ENCODE peak calls at places on chromosomes 16 and 17, in eight cellular contexts. One of them, this sample, is unnamed.

GRCh38 chr17:62562656-62563055 is 64.8 kb upstream of the MRC2 start:
- DNase-seq in HepG2: peak; percentile 76
- DNase-seq in uterus: no peak
- DNase-seq in IMR-90: peak; percentile 68
- DNase-seq in transverse colon: peak; percentile 13
- DNase-seq in endothelial cell of umbilical vein: peak; percentile 71
- DNase-seq in HCT116: peak; percentile 73
- DNase-seq in GM12878: no peak
- DNase-seq in this sample: no peak

GRCh38 chr17:54948380-54948779 is 20.1 kb downstream of the COX11 start:
- DNase-seq in HepG2: peak; percentile 44
- DNase-seq in uterus: no peak
- DNase-seq in IMR-90: peak; percentile 98
- DNase-seq in transverse colon: no peak
- DNase-seq in endothelial cell of umbilical vein: peak; percentile 72
- DNase-seq in HCT116: peak; percentile 70
- DNase-seq in GM12878: no peak
- DNase-seq in this sample: no peak

GRCh38 chr16:67718668-67719047 is 458 bp downstream of the GFOD2 start:
- DNase-seq in HepG2: no peak
- DNase-seq in uterus: no peak
- DNase-seq in IMR-90: no peak
- DNase-seq in transverse colon: peak; percentile 11
- DNase-seq in endothelial cell of umbilical vein: peak; percentile 35
- DNase-seq in HCT116: no peak
- DNase-seq in GM12878: no peak
- DNase-seq in this sample: no peak

GRCh38 chr17:32104158-32104557 is 38.1 kb upstream of the RHOT1 start:
- DNase-seq in HepG2: no peak
- DNase-seq in uterus: no peak
- DNase-seq in IMR-90: no peak
- DNase-seq in transverse colon: no peak
- DNase-seq in endothelial cell of umbilical vein: no peak
- DNase-seq in HCT116: no peak
- DNase-seq in GM12878: no peak
- DNase-seq in this sample: no peak

GRCh38 chr17:76036497-76037380 is 9.6 kb upstream of the EVPL start:
- DNase-seq in HepG2: no peak
- DNase-seq in uterus: peak; percentile 50
- DNase-seq in IMR-90: peak; percentile 17
- DNase-seq in transverse colon: peak; percentile 41
- DNase-seq in endothelial cell of umbilical vein: no peak
- DNase-seq in HCT116: no peak
- DNase-seq in GM12878: no peak
- DNase-seq in this sample: no peak

GRCh38 chr17:57834146-57834741 is 15.6 kb downstream of the MRPS23 start:
- DNase-seq in HepG2: no peak
- DNase-seq in uterus: no peak
- DNase-seq in IMR-90: no peak
- DNase-seq in transverse colon: no peak
- DNase-seq in endothelial cell of umbilical vein: no peak
- DNase-seq in HCT116: no peak
- DNase-seq in GM12878: no peak
- DNase-seq in this sample: peak; percentile 92

GRCh38 chr17:6453279-6454024 is 9.2 kb downstream of the PIMREG start:
- DNase-seq in HepG2: no peak
- DNase-seq in uterus: no peak
- DNase-seq in IMR-90: no peak
- DNase-seq in transverse colon: no peak
- DNase-seq in endothelial cell of umbilical vein: no peak
- DNase-seq in HCT116: no peak
- DNase-seq in GM12878: no peak
- DNase-seq in this sample: no peak

GRCh38 chr17:4849011-4849536 is 15.9 kb downstream of the MINK1 start:
- DNase-seq in HepG2: no peak
- DNase-seq in uterus: no peak
- DNase-seq in IMR-90: no peak
- DNase-seq in transverse colon: no peak
- DNase-seq in endothelial cell of umbilical vein: no peak
- DNase-seq in HCT116: peak; percentile 12
- DNase-seq in GM12878: no peak
- DNase-seq in this sample: no peak

GRCh38 chr17:31371511-31372097 is 19.9 kb upstream of the RAB11FIP4 start:
- DNase-seq in HepG2: no peak
- DNase-seq in uterus: no peak
- DNase-seq in IMR-90: peak; percentile 73
- DNase-seq in transverse colon: no peak
- DNase-seq in endothelial cell of umbilical vein: peak; percentile 52
- DNase-seq in HCT116: no peak
- DNase-seq in GM12878: no peak
- DNase-seq in this sample: no peak

GRCh38 chr16:58377932-58378331 is 14.3 kb upstream of the GINS3 start:
- DNase-seq in HepG2: no peak
- DNase-seq in uterus: no peak
- DNase-seq in IMR-90: no peak
- DNase-seq in transverse colon: no peak
- DNase-seq in endothelial cell of umbilical vein: peak; percentile 60
- DNase-seq in HCT116: no peak
- DNase-seq in GM12878: no peak
- DNase-seq in this sample: no peak

DNA sequence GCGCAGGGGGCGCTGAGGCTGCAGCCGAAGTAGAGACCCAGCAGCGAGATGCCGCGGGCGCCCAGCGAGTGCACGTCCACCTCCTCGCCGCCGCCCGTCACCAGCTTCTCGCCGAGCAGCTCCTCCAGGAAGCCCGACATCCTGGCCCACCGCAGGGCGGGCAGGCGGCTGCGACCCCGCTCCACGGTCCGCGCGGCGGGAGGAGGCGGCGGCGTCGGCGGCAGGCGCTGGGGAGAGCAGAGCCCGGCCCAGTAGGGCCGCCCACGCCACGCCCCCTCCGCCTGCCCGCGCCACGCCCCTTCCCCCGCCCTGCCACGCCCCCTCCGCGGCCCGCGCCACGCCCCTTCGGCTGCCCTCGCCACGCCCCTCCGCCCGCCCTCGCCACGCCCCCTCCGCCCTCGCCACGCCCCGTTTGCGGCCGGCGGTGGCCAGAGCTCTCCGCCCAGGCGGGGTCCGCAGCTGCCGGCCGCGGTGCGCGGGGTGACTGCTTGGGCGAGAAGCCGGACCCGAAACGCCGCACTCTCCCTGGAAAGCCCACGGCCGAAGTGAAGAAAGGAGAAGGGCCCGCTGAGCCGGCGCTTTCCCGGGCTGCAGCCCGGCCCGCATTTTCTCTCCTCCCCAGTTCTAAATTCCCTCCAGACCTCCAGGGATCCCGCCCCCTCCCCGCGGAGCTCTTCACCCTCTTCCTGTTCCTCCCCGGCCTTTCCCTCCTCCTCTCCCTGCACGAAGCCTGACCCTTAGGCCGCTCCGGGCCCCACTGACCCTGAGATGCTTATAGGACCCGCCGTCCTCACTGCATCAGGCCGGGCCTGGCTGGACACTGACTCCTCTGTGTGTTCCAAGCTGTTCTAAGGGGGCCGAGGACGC is at the start of gene NXN:
- DNase-seq in HepG2: peak; percentile 47
- DNase-seq in uterus: peak; percentile 89
- DNase-seq in IMR-90: peak; percentile 65
- DNase-seq in transverse colon: peak; percentile 92
- DNase-seq in endothelial cell of umbilical vein: peak; percentile 80
- DNase-seq in HCT116: no peak
- DNase-seq in GM12878: no peak
- DNase-seq in this sample: peak; percentile 79
- TF ChIP-seq POLR2A in HepG2: peak; percentile 44
- TF ChIP-seq POLR2A in uterus: peak; percentile 91
- TF ChIP-seq POLR2A in IMR-90: no peak
- TF ChIP-seq POLR2A in transverse colon: peak; percentile 27
- TF ChIP-seq POLR2A in endothelial cell of umbilical vein: peak; percentile 82
- TF ChIP-seq POLR2A in HCT116: peak; percentile 37
- TF ChIP-seq POLR2A in GM12878: no peak
- TF ChIP-seq POLR2A in this sample: peak; percentile 88

GRCh38 chr17:79702550-79703236 is 28.1 kb upstream of the ENPP7 start:
- DNase-seq in HepG2: no peak
- DNase-seq in uterus: no peak
- DNase-seq in IMR-90: no peak
- DNase-seq in transverse colon: no peak
- DNase-seq in endothelial cell of umbilical vein: no peak
- DNase-seq in HCT116: no peak
- DNase-seq in GM12878: no peak
- DNase-seq in this sample: no peak
- H3K27me3 ChIP-seq in HepG2: peaks cover 15% of the 10 kb centered on the region
- H3K27me3 ChIP-seq in uterus: no peaks in the 10 kb centered on the region
- H3K27me3 ChIP-seq in IMR-90: peaks cover 6% of the 10 kb centered on the region
- H3K27me3 ChIP-seq in transverse colon: peaks cover 15% of the 10 kb centered on the region
- H3K27me3 ChIP-seq in endothelial cell of umbilical vein: no peaks in the 10 kb centered on the region
- H3K27me3 ChIP-seq in HCT116: no peaks in the 10 kb centered on the region
- H3K27me3 ChIP-seq in GM12878: no peaks in the 10 kb centered on the region
- H3K27me3 ChIP-seq in this sample: no peaks in the 10 kb centered on the region

DNA sequence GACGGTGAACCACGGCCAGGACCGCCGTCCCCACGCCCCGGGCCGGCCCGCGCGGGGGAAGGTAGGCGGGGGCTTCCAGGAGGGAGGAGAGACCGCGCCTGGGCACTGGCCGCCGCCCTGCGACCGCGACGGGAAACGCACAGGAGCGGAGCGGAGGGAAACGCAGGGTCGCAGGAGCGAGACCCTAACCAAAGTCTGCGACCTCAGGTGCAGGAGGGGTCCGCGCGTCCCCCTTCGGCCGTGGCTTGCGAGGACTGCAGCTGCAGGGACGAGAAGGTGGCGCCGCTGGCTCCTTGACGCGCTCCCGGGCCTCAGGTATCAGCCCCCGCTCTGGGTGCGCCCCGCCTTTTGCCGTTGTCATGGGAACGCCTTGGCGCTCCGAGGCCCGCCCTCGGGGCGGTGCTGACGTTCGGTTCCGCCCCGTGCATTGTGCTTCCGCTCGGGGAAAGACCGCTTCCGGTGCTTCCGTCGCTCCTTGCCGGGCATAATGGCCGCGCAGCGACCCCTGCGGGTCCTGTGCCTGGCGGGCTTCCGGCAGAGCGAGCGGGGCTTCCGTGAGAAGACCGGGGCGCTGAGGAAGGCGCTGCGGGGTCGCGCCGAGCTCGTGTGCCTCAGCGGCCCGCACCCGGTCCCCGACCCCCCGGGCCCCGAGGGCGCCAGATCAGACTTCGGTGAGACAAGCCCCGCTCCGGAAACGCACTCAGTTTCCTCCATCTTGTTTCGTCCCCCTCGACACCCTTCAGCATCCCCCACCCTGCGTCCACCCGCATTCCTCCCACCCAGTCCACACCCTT is at the start of gene OVCA2:
- DNase-seq in HepG2: peak; percentile 80
- DNase-seq in uterus: peak; percentile 97
- DNase-seq in IMR-90: peak; percentile 92
- DNase-seq in transverse colon: peak; percentile 96
- DNase-seq in endothelial cell of umbilical vein: peak; percentile 93
- DNase-seq in HCT116: peak; percentile 90
- DNase-seq in GM12878: peak; percentile 77
- DNase-seq in this sample: peak; percentile 96
- TF ChIP-seq POLR2A in HepG2: peak; percentile 81
- TF ChIP-seq POLR2A in uterus: peak; percentile 75
- TF ChIP-seq POLR2A in IMR-90: peak; percentile 86
- TF ChIP-seq POLR2A in transverse colon: peak; percentile 77
- TF ChIP-seq POLR2A in endothelial cell of umbilical vein: peak; percentile 87
- TF ChIP-seq POLR2A in HCT116: peak; percentile 26
- TF ChIP-seq POLR2A in GM12878: peak; percentile 90
- TF ChIP-seq POLR2A in this sample: peak; percentile 85

GRCh38 chr16:56268799-56269198 is 77.5 kb downstream of the GNAO1 start:
- DNase-seq in HepG2: no peak
- DNase-seq in uterus: no peak
- DNase-seq in IMR-90: no peak
- DNase-seq in transverse colon: no peak
- DNase-seq in endothelial cell of umbilical vein: no peak
- DNase-seq in HCT116: no peak
- DNase-seq in GM12878: no peak
- DNase-seq in this sample: no peak
- H3K27me3 ChIP-seq in HepG2: peaks cover 2% of the 10 kb centered on the region
- H3K27me3 ChIP-seq in uterus: no peaks in the 10 kb centered on the region
- H3K27me3 ChIP-seq in IMR-90: no peaks in the 10 kb centered on the region
- H3K27me3 ChIP-seq in transverse colon: no peaks in the 10 kb centered on the region
- H3K27me3 ChIP-seq in endothelial cell of umbilical vein: no peaks in the 10 kb centered on the region
- H3K27me3 ChIP-seq in HCT116: peaks cover 20% of the 10 kb centered on the region
- H3K27me3 ChIP-seq in GM12878: peaks cover 2% of the 10 kb centered on the region
- H3K27me3 ChIP-seq in this sample: no peaks in the 10 kb centered on the region

DNA sequence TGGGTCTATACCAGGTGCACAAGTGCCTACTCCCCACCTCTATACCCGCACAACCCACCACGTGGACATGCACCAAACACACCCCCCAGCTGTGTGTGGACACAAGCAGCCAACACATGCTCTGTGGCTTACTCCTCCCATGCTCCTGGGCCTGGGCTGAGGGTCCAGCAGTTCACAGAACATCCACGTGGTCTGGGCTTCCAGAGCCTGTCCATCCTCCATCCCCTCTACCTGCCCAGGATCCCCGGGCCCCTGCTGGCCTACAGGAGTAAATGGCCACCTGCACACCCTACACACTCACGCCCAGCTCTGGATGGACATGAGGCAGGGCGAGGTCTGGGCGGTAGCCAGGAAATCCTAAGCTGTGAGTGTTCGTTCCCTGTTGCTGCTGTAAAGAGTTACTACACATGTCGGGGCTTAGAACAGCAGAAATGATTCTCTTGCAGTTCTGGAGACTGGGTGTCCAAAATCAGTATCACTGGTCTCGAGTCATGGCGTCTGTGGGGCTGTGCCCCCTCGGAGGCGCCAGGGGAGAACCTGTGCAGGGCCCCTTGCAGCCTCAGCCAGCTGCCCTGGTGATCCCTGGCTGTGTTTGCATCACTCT is 15.0 kb upstream of the RAI1 start:
- DNase-seq in HepG2: peak; percentile 56
- DNase-seq in uterus: no peak
- DNase-seq in IMR-90: peak; percentile 82
- DNase-seq in transverse colon: peak; percentile 55
- DNase-seq in endothelial cell of umbilical vein: no peak
- DNase-seq in HCT116: no peak
- DNase-seq in GM12878: no peak
- DNase-seq in this sample: no peak
- TF ChIP-seq POLR2A in HepG2: no peak
- TF ChIP-seq POLR2A in uterus: no peak
- TF ChIP-seq POLR2A in IMR-90: no peak
- TF ChIP-seq POLR2A in transverse colon: no peak
- TF ChIP-seq POLR2A in endothelial cell of umbilical vein: no peak
- TF ChIP-seq POLR2A in HCT116: no peak
- TF ChIP-seq POLR2A in GM12878: no peak
- TF ChIP-seq POLR2A in this sample: no peak

DNA sequence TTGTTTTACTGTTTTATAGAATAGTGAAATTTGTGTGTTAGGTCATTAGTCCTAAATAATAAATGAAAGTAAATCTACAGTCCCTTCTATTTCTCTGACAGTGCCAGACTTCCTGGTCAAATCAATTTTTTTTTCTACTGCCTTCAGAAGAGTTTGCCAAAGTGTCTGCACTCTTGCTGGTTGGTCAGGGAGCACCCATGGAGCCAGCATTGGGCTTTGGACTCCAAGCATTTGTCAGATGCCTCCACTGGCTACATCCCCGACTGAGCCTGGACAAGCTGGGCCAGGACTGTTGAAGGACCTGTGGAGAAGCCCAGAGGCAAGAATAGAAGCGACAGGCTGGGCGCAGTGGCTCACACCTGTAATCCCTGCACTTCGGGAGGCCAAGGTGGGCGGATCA is 53.7 kb downstream of the ELAC2 start:
- DNase-seq in HepG2: no peak
- DNase-seq in uterus: no peak
- DNase-seq in IMR-90: no peak
- DNase-seq in transverse colon: no peak
- DNase-seq in endothelial cell of umbilical vein: no peak
- DNase-seq in HCT116: no peak
- DNase-seq in GM12878: no peak
- DNase-seq in this sample: no peak
- H3K27me3 ChIP-seq in HepG2: no peaks in the 10 kb centered on the region
- H3K27me3 ChIP-seq in uterus: no peaks in the 10 kb centered on the region
- H3K27me3 ChIP-seq in IMR-90: no peaks in the 10 kb centered on the region
- H3K27me3 ChIP-seq in transverse colon: no peaks in the 10 kb centered on the region
- H3K27me3 ChIP-seq in endothelial cell of umbilical vein: no peaks in the 10 kb centered on the region
- H3K27me3 ChIP-seq in HCT116: no peaks in the 10 kb centered on the region
- H3K27me3 ChIP-seq in GM12878: no peaks in the 10 kb centered on the region
- H3K27me3 ChIP-seq in this sample: no peaks in the 10 kb centered on the region

This sample was measured in thyroid gland.